ENCODE peak calls at places on chromosomes 11 and 22, in five cellular contexts. One of them, this sample, is unnamed.
A peak's percentile ranks its signal among the peaks of the same experiment; 100 is the strongest.

GRCh38 chr11:2519879-2520735 is 75.3 kb downstream of the KCNQ1 start:
- DNase-seq in tibial nerve: no peak
- DNase-seq in AG10803: no peak
- DNase-seq in IMR-90: no peak
- DNase-seq in type B pancreatic cell: peak; percentile 62
- DNase-seq in this sample: no peak

GRCh38 chr11:18367431-18367830 is 26.9 kb upstream of the LDHA start:
- DNase-seq in type B pancreatic cell: no peak
- DNase-seq in IMR-90: peak; percentile 12
- DNase-seq in tibial nerve: no peak
- DNase-seq in AG10803: peak; percentile 27
- DNase-seq in this sample: peak; percentile 36

GRCh38 chr22:49977578-49977977 is 17.0 kb downstream of the PIM3 start:
- DNase-seq in AG10803: no peak
- DNase-seq in type B pancreatic cell: no peak
- DNase-seq in tibial nerve: no peak
- DNase-seq in IMR-90: no peak
- DNase-seq in this sample: no peak

GRCh38 chr22:42702675-42703074 is 18.0 kb downstream of the A4GALT start:
- DNase-seq in IMR-90: no peak
- DNase-seq in tibial nerve: no peak
- DNase-seq in AG10803: no peak
- DNase-seq in type B pancreatic cell: no peak
- DNase-seq in this sample: no peak

GRCh38 chr22:35538801-35539321 is 1.8 kb upstream of the RASD2 start:
- DNase-seq in type B pancreatic cell: no peak
- DNase-seq in tibial nerve: no peak
- DNase-seq in AG10803: no peak
- DNase-seq in IMR-90: no peak
- DNase-seq in this sample: peak; percentile 27

GRCh38 chr11:2917842-2918490 is 11.3 kb downstream of the PHLDA2 start:
- DNase-seq in AG10803: no peak
- DNase-seq in IMR-90: no peak
- DNase-seq in type B pancreatic cell: no peak
- DNase-seq in tibial nerve: no peak
- DNase-seq in this sample: no peak

GRCh38 chr22:29956680-29957079 is 73.7 kb downstream of the MTMR3 start:
- DNase-seq in type B pancreatic cell: no peak
- DNase-seq in IMR-90: peak; percentile 12
- DNase-seq in tibial nerve: no peak
- DNase-seq in AG10803: peak; percentile 20
- DNase-seq in this sample: no peak

GRCh38 chr11:75576445-75577049 is 14.5 kb downstream of the SERPINH1 start:
- DNase-seq in type B pancreatic cell: no peak
- DNase-seq in IMR-90: peak; percentile 63
- DNase-seq in tibial nerve: peak; percentile 36
- DNase-seq in AG10803: peak; percentile 83
- DNase-seq in this sample: peak; percentile 78

GRCh38 chr22:26828311-26828710 is 170.9 kb downstream of the MIAT start:
- DNase-seq in AG10803: peak; percentile 37
- DNase-seq in type B pancreatic cell: no peak
- DNase-seq in IMR-90: no peak
- DNase-seq in tibial nerve: no peak
- DNase-seq in this sample: no peak

GRCh38 chr11:19345848-19346681 is 105.3 kb upstream of the E2F8 start:
- DNase-seq in IMR-90: no peak
- DNase-seq in tibial nerve: no peak
- DNase-seq in AG10803: no peak
- DNase-seq in type B pancreatic cell: no peak
- DNase-seq in this sample: peak; percentile 56

GRCh38 chr11:71333473-71333872 is 81.1 kb upstream of the SHANK2 start:
- DNase-seq in AG10803: no peak
- DNase-seq in type B pancreatic cell: no peak
- DNase-seq in tibial nerve: no peak
- DNase-seq in IMR-90: no peak
- DNase-seq in this sample: no peak

GRCh38 chr11:61328351-61328750 is 4.6 kb downstream of the DDB1 start:
- DNase-seq in tibial nerve: no peak
- DNase-seq in AG10803: no peak
- DNase-seq in type B pancreatic cell: no peak
- DNase-seq in IMR-90: no peak
- DNase-seq in this sample: no peak

GRCh38 chr11:93000511-93001476 is 31.3 kb downstream of the MTNR1B start:
- DNase-seq in IMR-90: peak; percentile 95
- DNase-seq in tibial nerve: no peak
- DNase-seq in AG10803: peak; percentile 73
- DNase-seq in type B pancreatic cell: no peak
- DNase-seq in this sample: peak; percentile 74

GRCh38 chr11:119094816-119095065 is 6.9 kb downstream of the DPAGT1 start:
- DNase-seq in tibial nerve: peak; percentile 64
- DNase-seq in AG10803: peak; percentile 88
- DNase-seq in IMR-90: peak; percentile 86
- DNase-seq in type B pancreatic cell: no peak
- DNase-seq in this sample: peak; percentile 89

GRCh38 chr11:123561046-123561781 is 93.2 kb downstream of the SCN3B start:
- DNase-seq in AG10803: peak; percentile 40
- DNase-seq in tibial nerve: no peak
- DNase-seq in IMR-90: peak; percentile 56
- DNase-seq in type B pancreatic cell: no peak
- DNase-seq in this sample: peak; percentile 50

GRCh38 chr22:19174106-19175025 is 4.2 kb downstream of the SLC25A1 start:
- DNase-seq in tibial nerve: no peak
- DNase-seq in type B pancreatic cell: no peak
- DNase-seq in IMR-90: peak; percentile 42
- DNase-seq in AG10803: peak; percentile 94
- DNase-seq in this sample: peak; percentile 75

GRCh38 chr11:118415739-118416068 is 14.3 kb downstream of the ATP5MG start:
- DNase-seq in type B pancreatic cell: no peak
- DNase-seq in tibial nerve: no peak
- DNase-seq in AG10803: peak; percentile 97
- DNase-seq in IMR-90: peak; percentile 98
- DNase-seq in this sample: peak; percentile 96

GRCh38 chr11:77519847-77520246 is 46.0 kb upstream of the PAK1 start:
- DNase-seq in IMR-90: no peak
- DNase-seq in tibial nerve: no peak
- DNase-seq in AG10803: no peak
- DNase-seq in type B pancreatic cell: no peak
- DNase-seq in this sample: no peak

GRCh38 chr11:1736447-1736992 is 13.9 kb downstream of the IFITM10 start:
- DNase-seq in AG10803: no peak
- DNase-seq in IMR-90: no peak
- DNase-seq in type B pancreatic cell: no peak
- DNase-seq in tibial nerve: no peak
- DNase-seq in this sample: no peak

GRCh38 chr22:24432059-24432853 is 4.9 kb downstream of the ADORA2A start:
- DNase-seq in AG10803: peak; percentile 32
- DNase-seq in IMR-90: peak; percentile 16
- DNase-seq in type B pancreatic cell: no peak
- DNase-seq in tibial nerve: no peak
- DNase-seq in this sample: peak; percentile 65

GRCh38 chr11:126254819-126255218 is 13.9 kb downstream of the SRPRA start:
- DNase-seq in AG10803: no peak
- DNase-seq in tibial nerve: no peak
- DNase-seq in type B pancreatic cell: no peak
- DNase-seq in IMR-90: no peak
- DNase-seq in this sample: no peak

GRCh38 chr11:128745296-128746183 is 51.7 kb downstream of the FLI1 start:
- DNase-seq in IMR-90: peak; percentile 27
- DNase-seq in type B pancreatic cell: no peak
- DNase-seq in AG10803: peak; percentile 72
- DNase-seq in tibial nerve: no peak
- DNase-seq in this sample: no peak

GRCh38 chr22:48489551-48490512 is 1337.8 kb downstream of the BRD1 start:
- DNase-seq in AG10803: peak; percentile 44
- DNase-seq in IMR-90: no peak
- DNase-seq in type B pancreatic cell: peak; percentile 70
- DNase-seq in tibial nerve: no peak
- DNase-seq in this sample: no peak

GRCh38 chr11:76074178-76075112 is 131.9 kb downstream of the WNT11 start:
- DNase-seq in AG10803: peak; percentile 75
- DNase-seq in tibial nerve: no peak
- DNase-seq in type B pancreatic cell: no peak
- DNase-seq in IMR-90: peak; percentile 60
- DNase-seq in this sample: peak; percentile 41

GRCh38 chr11:89633125-89633695 is 76.9 kb upstream of the TRIM77 start:
- DNase-seq in type B pancreatic cell: no peak
- DNase-seq in AG10803: peak; percentile 10
- DNase-seq in IMR-90: no peak
- DNase-seq in tibial nerve: no peak
- DNase-seq in this sample: peak; percentile 6

GRCh38 chr11:106173291-106173690 is 95.8 kb downstream of the AASDHPPT start:
- DNase-seq in tibial nerve: no peak
- DNase-seq in IMR-90: no peak
- DNase-seq in type B pancreatic cell: no peak
- DNase-seq in AG10803: no peak
- DNase-seq in this sample: no peak

GRCh38 chr22:19871845-19872778 is 17.4 kb upstream of the GNB1L start:
- DNase-seq in AG10803: no peak
- DNase-seq in IMR-90: no peak
- DNase-seq in type B pancreatic cell: peak; percentile 66
- DNase-seq in tibial nerve: no peak
- DNase-seq in this sample: no peak

GRCh38 chr11:121829159-121829643 is 286.8 kb downstream of the BLID start:
- DNase-seq in AG10803: peak; percentile 100
- DNase-seq in IMR-90: peak; percentile 100
- DNase-seq in type B pancreatic cell: no peak
- DNase-seq in tibial nerve: peak; percentile 26
- DNase-seq in this sample: peak; percentile 99

GRCh38 chr11:69638941-69639681 is 1.8 kb upstream of the CCND1 start:
- DNase-seq in type B pancreatic cell: peak; percentile 94
- DNase-seq in AG10803: peak; percentile 97
- DNase-seq in tibial nerve: peak; percentile 85
- DNase-seq in IMR-90: peak; percentile 97
- DNase-seq in this sample: peak; percentile 98

GRCh38 chr22:49023879-49024774 is 803.5 kb downstream of the BRD1 start:
- DNase-seq in tibial nerve: no peak
- DNase-seq in AG10803: no peak
- DNase-seq in type B pancreatic cell: no peak
- DNase-seq in IMR-90: no peak
- DNase-seq in this sample: no peak

GRCh38 chr11:31783264-31783663 is 27.9 kb downstream of the PAX6 start:
- DNase-seq in AG10803: no peak
- DNase-seq in type B pancreatic cell: no peak
- DNase-seq in tibial nerve: no peak
- DNase-seq in IMR-90: no peak
- DNase-seq in this sample: no peak

DNA sequence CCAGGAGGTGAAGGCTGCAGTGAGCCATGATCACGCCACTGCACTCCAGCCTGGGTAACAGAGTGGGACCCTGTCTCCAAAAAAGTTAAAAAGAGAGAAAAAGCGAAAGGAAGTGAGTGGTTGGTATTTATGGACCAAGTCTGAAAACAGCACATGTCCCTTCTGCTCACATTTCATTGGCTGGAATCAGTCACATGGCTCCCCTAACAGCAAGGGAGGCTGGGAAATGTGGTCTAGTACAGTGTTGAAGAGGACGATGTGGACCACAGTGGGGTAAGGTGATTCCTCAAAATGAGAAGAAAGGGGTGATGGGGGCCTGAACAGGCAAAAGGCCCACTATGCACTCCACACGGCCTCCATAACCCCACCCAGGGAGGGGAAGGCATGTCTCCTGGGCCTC is 32.5 kb upstream of the SMTN start:
- DNase-seq in AG10803: no peak
- DNase-seq in tibial nerve: no peak
- DNase-seq in IMR-90: no peak
- DNase-seq in type B pancreatic cell: no peak
- DNase-seq in this sample: no peak
- TF ChIP-seq CTCF in AG10803: no peak
- TF ChIP-seq CTCF in tibial nerve: no peak
- TF ChIP-seq CTCF in IMR-90: no peak
- TF ChIP-seq CTCF in type B pancreatic cell: no peak
- TF ChIP-seq CTCF in this sample: no peak

DNA sequence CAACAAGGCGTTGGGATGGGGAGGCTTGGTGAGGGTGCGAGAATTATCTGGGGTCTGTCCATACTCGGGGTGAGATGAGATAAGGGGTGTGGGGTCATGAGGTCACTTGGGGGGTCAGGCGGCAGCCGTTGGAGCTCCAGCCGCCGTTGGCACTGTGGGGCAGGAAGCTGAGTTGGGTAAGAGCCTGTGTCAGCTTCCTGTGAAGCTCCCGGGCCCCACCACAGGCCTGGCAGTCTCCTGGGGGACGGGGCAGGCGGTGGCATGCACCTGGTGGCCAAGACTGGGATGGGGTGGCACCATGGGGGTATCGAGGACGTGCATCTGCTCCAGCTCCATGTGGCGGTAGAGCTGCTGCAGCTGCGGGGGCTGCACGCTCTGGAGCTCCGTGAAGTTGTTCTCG is 7.1 kb upstream of the MYBPC3 start:
- DNase-seq in type B pancreatic cell: no peak
- DNase-seq in tibial nerve: no peak
- DNase-seq in AG10803: no peak
- DNase-seq in IMR-90: no peak
- DNase-seq in this sample: no peak
- TF ChIP-seq CTCF in type B pancreatic cell: no peak
- TF ChIP-seq CTCF in tibial nerve: no peak
- TF ChIP-seq CTCF in AG10803: no peak
- TF ChIP-seq CTCF in IMR-90: no peak
- TF ChIP-seq CTCF in this sample: no peak

GRCh38 chr11:16613401-16614381 is 124.8 kb upstream of the C11orf58 start:
- DNase-seq in type B pancreatic cell: peak; percentile 91
- DNase-seq in tibial nerve: peak; percentile 92
- DNase-seq in IMR-90: peak; percentile 83
- DNase-seq in AG10803: peak; percentile 76
- DNase-seq in this sample: peak; percentile 84
- TF ChIP-seq CTCF in type B pancreatic cell: peak; percentile 96
- TF ChIP-seq CTCF in tibial nerve: peak; percentile 94
- TF ChIP-seq CTCF in IMR-90: peak; percentile 92
- TF ChIP-seq CTCF in AG10803: peak; percentile 85
- TF ChIP-seq CTCF in this sample: peak; percentile 89

GRCh38 chr11:68177877-68178276 is 35.2 kb downstream of the KMT5B start:
- DNase-seq in IMR-90: no peak
- DNase-seq in AG10803: no peak
- DNase-seq in tibial nerve: no peak
- DNase-seq in type B pancreatic cell: no peak
- DNase-seq in this sample: no peak
- TF ChIP-seq CTCF in IMR-90: no peak
- TF ChIP-seq CTCF in AG10803: no peak
- TF ChIP-seq CTCF in tibial nerve: no peak
- TF ChIP-seq CTCF in type B pancreatic cell: no peak
- TF ChIP-seq CTCF in this sample: no peak

GRCh38 chr11:85540635-85541034 is 86.5 kb downstream of the DLG2 start:
- DNase-seq in tibial nerve: no peak
- DNase-seq in AG10803: no peak
- DNase-seq in IMR-90: no peak
- DNase-seq in type B pancreatic cell: no peak
- DNase-seq in this sample: no peak
- TF ChIP-seq CTCF in tibial nerve: no peak
- TF ChIP-seq CTCF in AG10803: no peak
- TF ChIP-seq CTCF in IMR-90: no peak
- TF ChIP-seq CTCF in type B pancreatic cell: no peak
- TF ChIP-seq CTCF in this sample: no peak

DNA sequence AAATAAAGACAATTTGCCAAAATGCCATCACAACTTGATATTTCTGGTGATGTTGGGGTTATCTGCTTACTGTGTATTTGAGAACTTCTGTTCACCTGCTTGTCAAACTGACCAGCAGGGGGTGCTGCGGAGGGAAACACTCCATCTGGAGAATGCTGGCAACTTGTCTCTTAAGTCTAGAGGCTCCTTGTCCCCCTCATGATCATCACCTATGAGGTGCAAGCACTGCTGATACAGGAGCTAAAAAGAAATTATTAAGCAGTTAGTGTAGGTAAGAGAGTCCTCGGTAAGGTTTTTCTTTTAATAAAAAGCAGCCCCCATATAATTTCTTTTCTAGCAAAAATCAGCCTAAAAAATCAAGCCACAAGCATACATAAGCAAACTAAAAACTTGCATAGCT is 32.7 kb upstream of the GLYATL1B start:
- DNase-seq in tibial nerve: peak; percentile 61
- DNase-seq in IMR-90: peak; percentile 49
- DNase-seq in type B pancreatic cell: no peak
- DNase-seq in AG10803: peak; percentile 47
- DNase-seq in this sample: peak; percentile 57
- TF ChIP-seq CTCF in tibial nerve: peak; percentile 32
- TF ChIP-seq CTCF in IMR-90: peak; percentile 53
- TF ChIP-seq CTCF in type B pancreatic cell: peak; percentile 80
- TF ChIP-seq CTCF in AG10803: peak; percentile 70
- TF ChIP-seq CTCF in this sample: peak; percentile 65

This sample was measured in choroid plexus epithelial cell.